ENCODE peak calls at places on chromosomes 5 and 9, in five cellular contexts. T is HT1080; W is GOT3; S is CD4-positive, alpha-beta T cell; V is NCI-H1694. Q is an unnamed sample.

GRCh38 chr9:114225534-114226288 is 70.4 kb downstream of the COL27A1 start:
- DNase-seq in T (peak; percentile 93), W (no peak), S (no peak), V (no peak), Q (no peak)

GRCh38 chr5:82274343-82275266 is 3.5 kb downstream of the RPS23 start:
- DNase-seq in T (peak; percentile 29), W (no peak), S (no peak), V (no peak), Q (no peak)

GRCh38 chr5:140221697-140222223 is 46.8 kb downstream of the CYSTM1 start:
- DNase-seq in T (peak; percentile 90), W (no peak), S (no peak), V (no peak), Q (no peak)

GRCh38 chr5:169873642-169874041 is 106.7 kb downstream of the INSYN2B start:
- DNase-seq in T (no peak), W (no peak), S (no peak), V (no peak), Q (no peak)

GRCh38 chr5:180343110-180343845 is 9.9 kb downstream of the GFPT2 start:
- DNase-seq in T (no peak), W (no peak), S (no peak), V (no peak), Q (no peak)

GRCh38 chr9:19643875-19644274 is 145.0 kb downstream of the SLC24A2 start:
- DNase-seq in T (no peak), W (no peak), S (no peak), V (no peak), Q (no peak)

GRCh38 chr9:69200071-69200470 is 26.0 kb downstream of the TJP2 start:
- DNase-seq in T (peak; percentile 77), W (no peak), S (no peak), V (no peak), Q (no peak)

GRCh38 chr5:131379723-131380122 is 115.9 kb downstream of the CDC42SE2 start:
- DNase-seq in T (peak; percentile 71), W (no peak), S (peak; percentile 50), V (no peak), Q (peak; percentile 69)

GRCh38 chr9:33331411-33331891 is 41.1 kb downstream of the NFX1 start:
- DNase-seq in T (no peak), W (no peak), S (no peak), V (no peak), Q (no peak)

GRCh38 chr5:14665110-14665822 is 748 bp downstream of the OTULIN start:
- DNase-seq in T (peak; percentile 55), W (no peak), S (no peak), V (no peak), Q (no peak)

GRCh38 chr5:53059281-53059680 is 50.3 kb downstream of the MOCS2 start:
- DNase-seq in T (peak; percentile 7), W (no peak), S (no peak), V (no peak), Q (no peak)

GRCh38 chr9:5629312-5630037 is 568 bp downstream of the RIC1 start:
- DNase-seq in T (peak; percentile 34), W (no peak), S (peak; percentile 34), V (no peak), Q (peak; percentile 20)

GRCh38 chr9:134320916-134321570 is 5.2 kb upstream of the RXRA start:
- DNase-seq in T (no peak), W (no peak), S (no peak), V (no peak), Q (no peak)